ENCODE peak calls at places on chromosomes 11 and 22, in five cellular contexts. C is GM23338, Y is astrocyte of the spinal cord, D is H1, H is adrenal gland. R is an unnamed sample.

GRCh38 chr22:38205261-38206128 is 3.7 kb downstream of the MAFF start:
- DNase-seq in D (no peak), C (no peak), H (no peak), Y (peak), R (peak)

GRCh38 chr11:113288286-113288863 is 26.0 kb upstream of the TTC12 start:
- DNase-seq in Y (no peak), H (no peak), D (peak), C (no peak), R (no peak)

GRCh38 chr11:63897459-63898156 is 19.4 kb downstream of the RCOR2 start:
- DNase-seq in H (no peak), C (no peak), D (no peak), Y (no peak), R (no peak)

GRCh38 chr22:46078241-46079092 is 71.9 kb upstream of the PPARA start:
- DNase-seq in H (peak), D (no peak), C (peak), Y (no peak), R (peak)

GRCh38 chr22:18121436-18122253 is 11.0 kb downstream of the TUBA8 start:
- DNase-seq in D (no peak), H (no peak), Y (no peak), C (peak), R (no peak)

GRCh38 chr11:84250834-84251613 is 964.9 kb upstream of the CCDC90B start:
- DNase-seq in H (no peak), D (no peak), C (no peak), Y (no peak), R (no peak)

GRCh38 chr22:28021998-28022660 is 103.1 kb upstream of the PITPNB start:
- DNase-seq in D (no peak), C (no peak), Y (no peak), H (peak), R (no peak)

GRCh38 chr11:12182650-12183511 is 72.5 kb downstream of the MICAL2 start:
- DNase-seq in D (no peak), C (no peak), Y (peak), H (no peak), R (peak)

GRCh38 chr11:61477734-61478148 is 30.8 kb upstream of the LRRC10B start:
- DNase-seq in D (peak), C (peak), H (peak), Y (no peak), R (peak)

GRCh38 chr11:62804310-62805043 is 763 bp downstream of the NXF1 start:
- DNase-seq in H (no peak), D (no peak), C (no peak), Y (peak), R (peak)

GRCh38 chr22:44362249-44363040 is 49.7 kb upstream of the SHISAL1 start:
- DNase-seq in Y (no peak), C (no peak), D (no peak), H (no peak), R (no peak)

GRCh38 chr11:111283945-111284481 is 14.3 kb upstream of the POU2AF3 start:
- DNase-seq in H (no peak), Y (peak), C (peak), D (no peak), R (peak)

GRCh38 chr22:36470994-36471331 is 10.5 kb downstream of the TXN2 start:
- DNase-seq in D (no peak), H (no peak), Y (peak), C (no peak), R (peak)

GRCh38 chr11:80157447-80157846 is 716.6 kb upstream of the TENM4 start:
- DNase-seq in Y (no peak), D (no peak), H (no peak), C (peak), R (no peak)

GRCh38 chr11:118917488-118918127 is 8.1 kb downstream of the BCL9L start:
- DNase-seq in H (peak), C (no peak), Y (peak), D (no peak), R (peak)

GRCh38 chr11:3913921-3914320 is 58.5 kb downstream of the STIM1 start:
- DNase-seq in C (no peak), H (no peak), Y (no peak), D (no peak), R (no peak)

GRCh38 chr11:34403431-34403830 is 35.3 kb upstream of the CAT start:
- DNase-seq in D (no peak), Y (no peak), C (no peak), H (no peak), R (no peak)

DNA sequence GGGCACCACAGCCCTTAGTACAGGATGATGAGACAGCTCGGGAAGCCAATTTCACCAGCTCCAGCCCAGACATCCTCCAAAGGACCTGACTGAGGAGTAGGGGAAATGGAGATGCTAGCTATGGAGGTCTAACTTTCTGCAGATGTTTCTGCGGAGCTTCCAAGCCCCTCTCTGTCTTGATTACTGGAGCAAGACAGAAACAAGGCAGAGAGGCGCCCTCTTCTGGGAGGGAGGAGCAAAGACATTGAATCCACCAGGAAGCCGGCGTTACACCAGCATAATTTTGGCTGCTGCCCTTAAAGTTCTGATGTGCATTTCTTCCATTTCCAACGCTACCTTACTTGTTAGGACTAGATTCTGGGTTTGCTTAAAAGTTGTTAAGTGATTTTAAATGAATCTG is 107.3 kb upstream of the HSD17B12 start:
- DNase-seq in D (peak), Y (no peak), C (peak), H (peak), R (peak)
- TF ChIP-seq CTCF in D (peak), Y (peak), C (peak), H (peak), R (peak)

GRCh38 chr22:43136801-43137200 is 6.4 kb downstream of the MCAT start:
- DNase-seq in C (no peak), Y (no peak), D (no peak), H (no peak), R (no peak)
- H3K4me3 ChIP-seq in C (no peak), Y (no peak), D (no peak), H (no peak), R (no peak)

DNA sequence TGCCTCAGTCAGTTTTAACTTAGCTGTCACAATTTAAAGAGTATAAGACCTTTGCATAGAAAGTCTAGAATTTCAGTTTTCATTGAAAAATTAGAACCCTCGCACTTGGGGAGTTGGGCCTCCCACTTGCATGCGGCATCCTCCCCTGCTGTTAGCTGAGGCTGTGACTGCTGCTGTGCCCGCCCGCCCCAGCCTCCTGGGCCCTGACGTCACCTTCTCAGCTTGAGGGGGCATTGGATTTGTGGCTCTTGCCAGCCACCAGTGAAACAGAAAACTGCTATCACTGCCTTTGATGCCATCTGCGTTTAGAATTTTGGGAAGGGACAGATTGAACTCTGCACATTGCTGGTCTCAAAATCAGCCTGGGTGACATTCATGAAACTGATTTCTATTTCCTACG is 108.7 kb downstream of the CTTN start:
- DNase-seq in C (no peak), H (no peak), Y (no peak), D (no peak), R (no peak)
- TF ChIP-seq CTCF in C (no peak), H (no peak), Y (no peak), D (no peak), R (no peak)

DNA sequence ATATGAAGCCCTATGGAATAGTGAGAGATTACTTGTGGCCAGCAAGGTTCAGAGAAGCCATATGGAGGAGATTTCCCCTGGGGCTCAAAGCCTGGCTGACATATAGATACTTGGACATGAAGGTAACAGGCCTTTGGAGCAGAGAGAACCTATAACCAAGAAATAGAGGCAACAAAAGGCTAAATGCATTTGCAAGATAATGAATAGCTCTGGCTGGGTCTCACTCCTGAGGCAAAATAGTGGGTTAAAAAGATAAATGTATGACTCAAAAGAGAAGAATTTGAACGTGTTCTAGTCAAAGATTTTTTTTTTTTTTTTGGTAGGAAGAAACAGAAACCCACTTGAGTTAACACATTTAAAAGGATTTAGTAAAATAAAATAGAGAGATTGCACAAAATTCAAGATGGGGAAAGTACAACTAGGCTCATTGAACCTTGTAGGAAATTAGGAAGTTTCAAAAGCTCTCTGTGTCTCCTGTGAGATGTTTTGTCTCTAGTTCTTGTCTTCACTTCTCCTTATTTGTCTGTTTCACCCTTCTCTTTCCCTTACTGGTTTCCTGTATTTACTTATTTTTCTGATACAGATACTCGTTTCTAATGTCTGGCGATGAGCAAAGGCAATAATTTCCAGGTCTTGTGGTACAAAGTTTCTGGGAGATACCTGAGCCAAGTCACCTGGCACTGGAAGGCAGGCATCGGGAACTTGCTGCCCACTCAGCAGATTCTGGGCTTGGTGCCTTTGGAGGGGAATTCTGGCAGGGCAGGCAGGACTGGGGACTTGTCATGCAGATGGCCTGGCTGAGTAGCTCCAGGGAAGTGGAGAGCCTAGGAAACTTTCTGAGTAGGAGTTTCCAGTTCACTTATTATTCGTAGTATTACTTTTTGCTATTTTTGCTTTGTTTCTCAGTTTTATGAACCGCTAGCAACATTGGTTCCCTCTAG is 49.2 kb upstream of the SESN3 start:
- DNase-seq in H (peak), D (no peak), C (peak), Y (no peak), R (no peak)
- H3K4me3 ChIP-seq in H (no peak), D (no peak), C (no peak), Y (no peak), R (no peak)

DNA sequence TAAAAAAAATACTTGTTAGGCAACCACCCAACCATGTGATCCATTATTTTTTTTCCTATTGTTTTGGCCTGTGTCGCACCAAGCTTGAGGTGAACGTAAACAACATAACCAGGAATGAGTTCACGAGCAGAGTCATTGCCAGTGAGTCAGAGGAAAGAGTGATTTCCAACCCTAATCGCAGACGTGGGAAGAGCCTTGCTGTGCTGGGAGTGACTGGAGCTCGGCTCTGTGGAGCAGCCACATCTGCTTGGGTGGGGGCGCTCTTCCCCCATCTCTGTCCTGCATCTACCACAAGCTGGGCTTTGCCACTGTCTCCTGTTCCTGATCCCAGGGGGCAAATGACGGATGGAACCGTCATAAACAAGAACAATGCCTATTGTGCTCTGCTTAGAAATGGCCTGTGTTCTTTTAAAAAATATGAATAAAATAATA is 210.0 kb downstream of the KIRREL3 start:
- DNase-seq in Y (peak), D (no peak), H (no peak), C (peak), R (peak)
- TF ChIP-seq CTCF in Y (peak), D (peak), H (no peak), C (peak), R (peak)

GRCh38 chr22:29206372-29207230 is 905 bp downstream of the EMID1 start:
- DNase-seq in Y (no peak), C (no peak), D (no peak), H (no peak), R (no peak)

GRCh38 chr22:29204617-29205183 is 996 bp upstream of the EMID1 start:
- DNase-seq in Y (no peak), C (no peak), D (no peak), H (no peak), R (no peak)

GRCh38 chr22:29205598-29206371 is at the start of gene EMID1:
- DNase-seq in H (peak), C (peak), D (peak), Y (no peak), R (peak)

GRCh38 chr22:29203883-29204282 is 1.8 kb upstream of the EMID1 start:
- DNase-seq in D (no peak), Y (no peak), C (no peak), H (no peak), R (no peak)

DNA sequence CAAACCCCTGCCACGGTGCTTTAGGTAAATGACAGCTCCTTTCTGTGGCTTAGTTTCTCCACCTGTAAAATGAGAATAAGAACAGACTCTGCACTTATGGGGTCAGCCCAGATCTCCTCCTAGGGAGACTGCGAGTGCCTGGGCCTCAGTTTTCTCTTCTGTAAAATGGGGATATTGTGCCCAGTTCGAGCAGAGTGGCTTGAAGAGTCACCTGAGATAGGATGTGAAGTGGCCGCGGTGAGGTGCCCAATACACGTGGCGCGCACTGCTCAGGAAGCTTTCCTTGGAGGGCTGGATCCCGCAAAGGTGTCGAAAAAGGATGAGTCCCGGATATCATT is 467 bp upstream of the EMID1 start:
- DNase-seq in C (peak), H (no peak), D (no peak), Y (no peak), R (no peak)
- H3K4me3 ChIP-seq in C (peak), H (no peak), D (peak), Y (peak), R (no peak)

GRCh38 chr22:23032681-23033080 is 37.6 kb upstream of the GNAZ start:
- DNase-seq in D (no peak), C (no peak), Y (no peak), H (no peak), R (no peak)
- TF ChIP-seq CTCF in D (no peak), C (no peak), Y (no peak), H (no peak), R (no peak)

DNA sequence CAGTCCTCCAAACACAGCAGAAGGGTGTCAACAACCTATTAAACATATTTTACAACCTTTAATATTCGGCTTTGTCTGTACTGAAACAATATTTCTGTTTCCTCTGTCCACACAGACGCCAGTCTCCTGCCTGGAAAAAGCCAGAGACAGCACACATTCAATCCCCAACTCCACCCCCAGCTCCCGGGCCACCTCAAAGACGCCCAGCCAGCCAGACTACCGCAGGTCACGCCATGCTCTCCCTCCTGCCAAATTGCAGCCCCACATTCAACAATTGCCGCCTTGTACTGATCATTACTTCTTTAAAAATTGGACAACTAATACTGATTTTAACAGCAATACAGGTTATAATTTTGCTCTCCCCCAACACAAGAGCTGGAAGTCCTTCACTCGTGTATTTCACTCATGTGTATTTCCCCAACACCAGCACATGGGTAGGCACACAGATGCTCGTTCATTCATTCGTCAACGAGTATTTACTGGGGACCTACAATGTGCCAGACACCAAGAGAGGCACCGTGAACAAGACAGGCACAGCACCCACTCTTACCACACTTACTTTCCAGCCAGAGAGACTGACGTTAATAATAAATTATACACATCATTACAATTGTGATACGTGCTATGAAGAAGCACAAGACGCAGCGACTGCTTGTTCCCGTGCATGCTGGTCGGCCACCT is 1.1 kb downstream of the SERGEF start:
- DNase-seq in Y (no peak), H (no peak), C (no peak), D (no peak), R (no peak)
- H3K4me3 ChIP-seq in Y (peak), H (no peak), C (peak), D (peak), R (peak)

DNA sequence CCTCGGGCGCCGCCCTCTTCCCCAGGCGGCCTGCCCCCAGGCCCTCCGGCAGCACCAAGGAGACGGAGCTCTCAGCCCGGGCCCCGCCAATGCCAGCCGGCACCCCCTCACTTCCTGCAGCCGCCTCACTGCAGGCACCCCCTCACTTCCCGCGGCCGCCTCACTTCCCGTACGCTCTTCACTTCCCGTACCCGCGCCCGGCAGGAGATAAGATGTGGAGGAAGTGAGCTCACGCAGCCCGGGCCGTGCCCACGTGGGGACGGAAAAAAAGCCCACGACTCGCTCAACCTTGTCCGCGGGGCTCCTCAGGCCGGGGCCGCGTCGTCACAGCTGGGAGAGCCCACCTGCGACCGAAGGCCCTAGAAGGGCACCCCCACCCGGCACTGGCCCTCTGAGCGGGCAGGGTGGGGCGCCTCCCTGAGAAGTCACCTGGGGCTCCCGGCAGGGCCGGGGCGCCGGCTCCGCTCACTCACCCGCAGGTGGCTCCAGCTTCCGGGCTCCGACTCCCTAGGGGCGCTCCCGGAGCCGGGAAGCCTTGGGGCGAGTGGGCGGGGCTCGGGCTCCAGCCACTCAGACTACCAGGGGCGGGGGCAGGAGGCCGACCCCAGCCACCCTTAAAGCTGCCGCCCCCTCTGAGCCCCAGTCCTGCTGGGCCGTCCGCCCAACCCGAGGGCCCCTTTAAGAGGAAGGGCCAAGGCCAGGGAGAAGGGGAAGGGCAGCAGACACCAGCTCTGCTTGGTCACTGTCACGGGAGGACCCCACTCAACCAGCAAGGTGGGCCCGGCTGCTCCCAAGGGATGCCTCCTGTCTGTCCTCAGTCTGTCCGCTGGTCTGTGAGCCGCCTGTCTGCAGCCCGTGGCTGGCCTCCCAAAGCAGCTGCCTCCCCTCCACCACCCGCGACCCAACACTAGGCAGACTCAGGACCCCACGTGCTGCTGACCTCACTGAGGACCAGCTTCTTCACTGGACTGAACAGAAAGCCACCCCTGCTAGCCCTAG is 31.4 kb downstream of the PISD start:
- DNase-seq in Y (peak), C (peak), H (peak), D (peak), R (peak)
- TF ChIP-seq CTCF in Y (peak), C (no peak), H (peak), D (no peak), R (no peak)

GRCh38 chr11:65586676-65587075 is 8.9 kb downstream of the KCNK7 start:
- DNase-seq in H (no peak), D (no peak), Y (no peak), C (peak), R (peak)
- H3K4me3 ChIP-seq in H (no peak), D (no peak), Y (no peak), C (no peak), R (no peak)

R was measured in fibroblast of mammary gland.